ENCODE peak calls at places on chromosomes 3 and 15, in four cellular contexts. A, R, S and O are unnamed samples. For H3K4me1, the result is how much of the 10 kb centered on the place peaks cover.

GRCh38 chr15:59190291-59190690 is 16.4 kb upstream of the LDHAL6B start:
- DNase-seq in A (no peak), R (no peak), S (no peak), O (no peak)

GRCh38 chr3:56909349-56909748 is 107.6 kb upstream of the ARHGEF3 start:
- DNase-seq in A (no peak), R (no peak), S (no peak), O (no peak)

GRCh38 chr3:44721231-44722102 is 8.0 kb upstream of the ZNF501 start:
- DNase-seq in A (no peak), R (no peak), S (no peak), O (no peak)

GRCh38 chr15:59284768-59285368 is 78.2 kb downstream of the LDHAL6B start:
- DNase-seq in A (no peak), R (no peak), S (no peak), O (no peak)

GRCh38 chr3:38828681-38829080 is 12.7 kb upstream of the SCN10A start:
- DNase-seq in A (no peak), R (no peak), S (no peak), O (no peak)

GRCh38 chr3:58626841-58627579 is 39.6 kb downstream of the FAM3D start:
- DNase-seq in A (no peak), R (no peak), S (no peak), O (no peak)

GRCh38 chr15:64961013-64961412 is 28.7 kb downstream of the SPG21 start:
- DNase-seq in A (no peak), R (no peak), S (no peak), O (no peak)

GRCh38 chr3:22089284-22089683 is 338.3 kb upstream of the ZNF385D start:
- DNase-seq in A (peak), R (no peak), S (no peak), O (no peak)

GRCh38 chr3:66642015-66642414 is 141.2 kb upstream of the LRIG1 start:
- DNase-seq in A (no peak), R (no peak), S (no peak), O (no peak)

GRCh38 chr3:111947179-111947727 is 31.6 kb upstream of the ABHD10 start:
- DNase-seq in A (no peak), R (no peak), S (no peak), O (no peak)

GRCh38 chr15:38535451-38536200 is 29.0 kb downstream of the RASGRP1 start:
- DNase-seq in A (no peak), R (no peak), S (no peak), O (no peak)

GRCh38 chr3:3531476-3531875 is 267.8 kb upstream of the LRRN1 start:
- DNase-seq in A (no peak), R (no peak), S (no peak), O (no peak)

GRCh38 chr3:5054098-5054497 is 68.0 kb upstream of the ARL8B start:
- DNase-seq in A (no peak), R (peak), S (peak), O (peak)

GRCh38 chr3:10855871-10856662 is 40.0 kb downstream of the SLC6A11 start:
- DNase-seq in A (no peak), R (no peak), S (no peak), O (no peak)

GRCh38 chr3:193010191-193010590 is 92.5 kb upstream of the MB21D2 start:
- DNase-seq in A (no peak), R (no peak), S (no peak), O (no peak)

GRCh38 chr3:122679467-122680291 is 960 bp upstream of the PARP14 start:
- DNase-seq in A (no peak), R (peak), S (peak), O (peak)

GRCh38 chr3:100151024-100151707 is 36.9 kb upstream of the FILIP1L start:
- DNase-seq in A (no peak), R (peak), S (peak), O (no peak)

GRCh38 chr3:74562528-74563190 is 51.8 kb downstream of the CNTN3 start:
- DNase-seq in A (no peak), R (no peak), S (no peak), O (no peak)

GRCh38 chr15:75680007-75680789 is 32.5 kb downstream of the CSPG4 start:
- DNase-seq in A (no peak), R (no peak), S (no peak), O (no peak)

GRCh38 chr15:76189106-76189505 is 122.2 kb downstream of the ETFA start:
- DNase-seq in A (no peak), R (no peak), S (no peak), O (no peak)

GRCh38 chr15:61155741-61156700 is 73.1 kb downstream of the RORA start:
- DNase-seq in A (no peak), R (no peak), S (peak), O (no peak)

GRCh38 chr3:120506076-120506827 is 55.5 kb upstream of the FSTL1 start:
- DNase-seq in A (no peak), R (no peak), S (no peak), O (no peak)

DNA sequence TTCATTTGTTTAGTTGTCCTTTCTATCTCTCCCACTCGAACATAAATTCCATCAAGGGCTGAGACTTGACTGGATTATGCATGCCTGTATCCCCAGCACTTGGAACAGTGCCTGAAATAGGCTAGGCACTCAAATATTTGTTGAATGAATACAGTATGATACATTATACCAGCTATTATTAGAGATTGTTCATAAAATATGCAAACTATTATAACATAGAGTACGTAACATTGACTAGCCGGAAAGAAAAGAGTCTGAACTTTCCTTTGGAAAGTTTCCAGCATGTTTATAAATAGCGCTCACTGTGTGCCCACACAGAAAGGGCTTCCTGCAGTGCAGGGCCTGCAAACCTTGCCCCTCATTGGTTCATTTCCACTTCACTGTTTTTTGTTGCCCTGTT is 27.3 kb upstream of the SNTN start:
- DNase-seq in A (no peak), R (no peak), S (no peak), O (no peak)
- H3K27ac ChIP-seq in A (no peak), R (no peak), S (no peak), O (no peak)

DNA sequence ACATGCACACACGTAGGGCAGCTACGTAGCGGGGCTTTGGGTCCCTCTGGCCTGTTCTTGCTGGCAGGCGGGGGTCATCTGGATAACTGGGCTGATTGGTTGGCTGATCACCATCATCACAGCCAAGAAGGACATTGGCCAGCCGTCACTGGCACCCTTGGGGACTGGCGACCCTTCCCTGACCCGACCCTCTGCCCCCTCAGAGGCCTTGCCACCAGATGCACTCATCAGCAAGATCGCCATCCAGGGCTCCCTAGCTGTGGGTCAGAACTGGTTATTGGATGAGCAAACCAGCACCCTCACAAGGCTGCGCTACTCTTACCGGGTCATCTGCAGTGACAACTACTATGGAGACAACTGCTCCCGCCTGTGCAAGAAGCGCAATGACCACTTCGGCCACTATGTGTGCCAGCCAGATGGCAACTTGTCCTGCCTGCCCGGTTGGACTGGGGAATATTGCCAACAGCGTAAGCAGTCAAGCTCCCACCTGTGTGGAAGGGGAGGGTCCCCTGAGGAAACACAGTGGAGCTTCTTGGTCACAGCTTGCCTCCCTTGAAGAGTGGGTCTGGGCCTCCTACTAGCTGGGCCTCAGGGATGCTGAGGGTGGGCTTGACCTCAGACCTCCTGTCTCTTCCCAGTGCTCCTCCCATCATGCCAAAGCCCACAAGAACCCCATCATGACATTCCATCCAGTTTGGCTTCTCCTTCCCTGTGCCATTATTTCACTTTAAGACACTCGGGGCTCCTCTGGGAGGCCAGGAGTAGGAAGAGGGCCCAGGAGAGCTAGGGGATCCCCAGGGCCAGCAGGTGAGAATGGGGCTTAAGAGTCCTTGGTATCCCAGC is 2.4 kb downstream of the DLL4 start:
- DNase-seq in A (no peak), R (no peak), S (no peak), O (no peak)
- H3K4me3 ChIP-seq in A (peak), R (no peak), S (no peak), O (peak)

GRCh38 chr3:124838963-124839362 is 48.2 kb downstream of the ITGB5 start:
- DNase-seq in A (no peak), R (no peak), S (no peak), O (no peak)
- H3K4me1 ChIP-seq in A (under half), R (under half), S (half or more), O (under half)

GRCh38 chr3:55486101-55486856 is 827 bp downstream of the WNT5A start:
- DNase-seq in A (peak), R (peak), S (peak), O (peak)
- H3K27ac ChIP-seq in A (peak), R (no peak), S (peak), O (peak)

GRCh38 chr15:28879551-28879950 is 6.2 kb upstream of the APBA2 start:
- DNase-seq in A (no peak), R (no peak), S (no peak), O (no peak)

GRCh38 chr15:28878209-28878608 is 7.6 kb upstream of the APBA2 start:
- DNase-seq in A (no peak), R (no peak), S (no peak), O (no peak)

GRCh38 chr15:28881600-28881999 is 4.2 kb upstream of the APBA2 start:
- DNase-seq in A (no peak), R (no peak), S (no peak), O (no peak)

GRCh38 chr15:28881170-28881569 is 4.6 kb upstream of the APBA2 start:
- DNase-seq in A (no peak), R (no peak), S (no peak), O (no peak)

GRCh38 chr15:28880680-28881079 is 5.1 kb upstream of the APBA2 start:
- DNase-seq in A (no peak), R (peak), S (no peak), O (no peak)
- H3K4me3 ChIP-seq in A (no peak), R (no peak), S (no peak), O (no peak)

GRCh38 chr3:72273615-72274014 is 488.7 kb upstream of the PROK2 start:
- DNase-seq in A (no peak), R (no peak), S (no peak), O (no peak)
- H3K4me1 ChIP-seq in A (under half), R (under half), S (under half), O (half or more)

GRCh38 chr3:71206305-71206704 is 377.2 kb downstream of the FOXP1 start:
- DNase-seq in A (no peak), R (no peak), S (no peak), O (no peak)

GRCh38 chr3:71208273-71209095 is 375.0 kb downstream of the FOXP1 start:
- DNase-seq in A (peak), R (no peak), S (no peak), O (no peak)

GRCh38 chr3:71210257-71211002 is 373.1 kb downstream of the FOXP1 start:
- DNase-seq in A (no peak), R (no peak), S (peak), O (no peak)

GRCh38 chr3:71206821-71207220 is 376.7 kb downstream of the FOXP1 start:
- DNase-seq in A (no peak), R (no peak), S (no peak), O (no peak)

DNA sequence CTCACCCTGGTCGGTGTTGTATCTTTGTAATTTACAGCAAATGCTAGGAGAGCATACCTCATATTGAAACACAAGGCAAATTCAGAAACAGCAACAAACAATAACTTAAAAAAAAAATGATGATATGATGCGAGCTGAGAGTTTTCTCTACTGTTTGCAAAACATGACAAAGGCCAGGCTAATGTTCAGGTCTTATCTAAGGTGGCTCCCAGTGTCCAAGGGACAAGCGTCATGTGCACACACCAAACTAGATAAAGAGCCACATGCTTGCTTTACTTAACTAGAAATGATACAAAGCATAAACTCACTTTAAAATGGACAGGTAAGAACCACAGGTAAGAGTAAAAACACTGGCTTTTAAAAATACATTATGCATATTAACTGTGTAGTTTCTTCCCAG is 375.9 kb downstream of the FOXP1 start:
- DNase-seq in A (no peak), R (no peak), S (no peak), O (no peak)
- H3K27ac ChIP-seq in A (peak), R (no peak), S (peak), O (peak)

GRCh38 chr3:16053794-16054193 is 120.7 kb upstream of the GALNT15 start:
- DNase-seq in A (no peak), R (no peak), S (no peak), O (no peak)

GRCh38 chr3:16052964-16053363 is 121.5 kb upstream of the GALNT15 start:
- DNase-seq in A (no peak), R (no peak), S (no peak), O (no peak)

GRCh38 chr3:16048435-16049318 is 125.8 kb upstream of the GALNT15 start:
- DNase-seq in A (no peak), R (no peak), S (peak), O (no peak)

GRCh38 chr3:16055606-16056209 is 118.8 kb upstream of the GALNT15 start:
- DNase-seq in A (no peak), R (no peak), S (no peak), O (no peak)

GRCh38 chr3:16050641-16051467 is 123.6 kb upstream of the GALNT15 start:
- DNase-seq in A (no peak), R (no peak), S (no peak), O (no peak)
- H3K4me3 ChIP-seq in A (no peak), R (no peak), S (no peak), O (no peak)

DNA sequence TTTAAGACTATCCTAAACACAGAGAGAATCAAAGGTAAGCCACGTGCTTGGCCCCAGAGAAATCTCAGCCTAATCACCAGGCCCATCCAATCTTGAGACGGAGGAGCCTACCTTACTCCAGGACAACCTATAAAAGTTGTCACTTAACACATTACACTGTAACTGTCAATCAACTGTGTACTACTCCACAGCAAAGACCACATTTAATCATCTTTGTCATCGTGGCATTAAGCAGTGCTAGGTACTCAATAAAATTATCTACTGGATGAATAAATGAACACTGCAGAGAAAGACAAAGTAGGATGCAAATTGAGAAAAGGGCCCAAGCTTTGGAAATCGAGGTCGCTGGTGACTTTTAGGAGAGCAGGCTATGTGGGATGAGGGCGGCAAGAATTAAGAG is 466.7 kb downstream of the SHQ1 start:
- DNase-seq in A (no peak), R (no peak), S (no peak), O (no peak)
- H3K4me1 ChIP-seq in A (under half), R (under half), S (under half), O (under half)

DNA sequence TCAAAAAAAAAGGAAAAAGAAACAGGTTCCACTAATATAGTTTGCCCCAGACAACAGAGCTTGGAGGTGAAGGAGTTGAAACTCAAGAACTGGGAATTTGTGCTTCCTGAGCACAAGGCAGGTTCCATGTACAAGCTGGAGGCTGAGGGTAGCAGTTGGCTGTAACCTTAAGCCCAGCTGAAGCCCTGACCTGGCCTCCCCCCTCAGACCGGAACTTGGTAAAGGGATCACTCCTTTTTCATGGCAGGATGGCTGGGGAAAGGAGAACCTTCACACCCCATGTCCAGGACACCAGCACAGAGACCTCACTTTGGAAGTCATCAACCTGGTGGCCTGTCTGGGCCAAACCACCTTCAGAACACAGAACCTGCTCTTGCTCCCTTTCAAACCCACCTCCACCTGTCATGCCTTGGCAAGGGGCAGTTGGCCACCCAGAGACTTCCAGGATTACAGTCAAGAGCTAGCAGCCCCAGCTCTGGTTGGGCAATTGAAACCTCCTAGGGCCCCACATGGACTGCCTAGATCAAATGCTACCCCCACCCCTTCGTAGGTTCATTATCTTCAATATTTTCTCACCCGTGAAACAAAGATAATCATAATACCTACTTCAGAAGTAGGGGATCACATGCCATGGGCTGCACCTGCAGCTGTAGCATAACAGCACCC is 3.5 kb downstream of the RPL29 start:
- DNase-seq in A (no peak), R (no peak), S (no peak), O (no peak)
- H3K27ac ChIP-seq in A (no peak), R (no peak), S (no peak), O (no peak)